ENCODE peak calls at places on chromosomes 6 and 20, in nine cellular contexts. F is psoas muscle; X is IMR-90; P is CD8-positive, alpha-beta T cell; J is adrenal gland; R is hepatocyte; B is heart left ventricle; K is upper lobe of right lung; D is endodermal cell. Z is an unnamed sample.

GRCh38 chr6:19979059-19979458 is 141.9 kb downstream of the ID4 start:
- DNase-seq in F (no peak), X (no peak), P (no peak), J (no peak), R (no peak), B (no peak), K (no peak), D (no peak), Z (no peak)

GRCh38 chr20:38255389-38255788 is 5.1 kb downstream of the KIAA1755 start:
- DNase-seq in F (no peak), X (peak; percentile 59), P (no peak), J (no peak), R (no peak), B (no peak), K (peak; percentile 9), D (no peak), Z (peak; percentile 48)

GRCh38 chr6:52374247-52374646 is 12.3 kb downstream of the PAQR8 start:
- DNase-seq in F (no peak), X (no peak), P (no peak), J (no peak), R (no peak), B (no peak), K (no peak), D (no peak), Z (no peak)

GRCh38 chr6:148443798-148444560 is 101.3 kb downstream of the SASH1 start:
- DNase-seq in F (no peak), X (no peak), P (no peak), J (no peak), R (no peak), B (no peak), K (no peak), D (peak; percentile 49), Z (no peak)

GRCh38 chr20:23587631-23588030 is 18.1 kb downstream of the CST9 start:
- DNase-seq in F (no peak), X (no peak), P (no peak), J (no peak), R (no peak), B (no peak), K (no peak), D (no peak), Z (no peak)

GRCh38 chr6:113464959-113465358 is 392.2 kb upstream of the MARCKS start:
- DNase-seq in F (no peak), X (peak; percentile 85), P (no peak), J (no peak), R (peak; percentile 28), B (no peak), K (no peak), D (no peak), Z (no peak)

GRCh38 chr6:45614488-45615285 is 237.0 kb upstream of the SUPT3H start:
- DNase-seq in F (no peak), X (peak; percentile 38), P (no peak), J (no peak), R (no peak), B (no peak), K (no peak), D (no peak), Z (no peak)

GRCh38 chr6:149963462-149964242 is at the start of gene ULBP1:
- DNase-seq in F (peak; percentile 91), X (peak; percentile 83), P (peak; percentile 44), J (peak; percentile 82), R (peak; percentile 75), B (peak; percentile 89), K (peak; percentile 93), D (peak; percentile 95), Z (peak; percentile 79)

GRCh38 chr20:58824843-58825242 is 25.9 kb downstream of the GNAS-AS1 start:
- DNase-seq in F (no peak), X (no peak), P (no peak), J (no peak), R (no peak), B (no peak), K (no peak), D (no peak), Z (no peak)

GRCh38 chr6:85077098-85077497 is 312.7 kb upstream of the TBX18 start:
- DNase-seq in F (no peak), X (no peak), P (no peak), J (no peak), R (no peak), B (no peak), K (no peak), D (no peak), Z (no peak)

GRCh38 chr6:149925974-149926777 is 3.3 kb upstream of the RAET1G start:
- DNase-seq in F (peak; percentile 91), X (peak; percentile 66), P (peak; percentile 46), J (peak; percentile 95), R (peak; percentile 92), B (peak; percentile 91), K (peak; percentile 93), D (peak; percentile 97), Z (peak; percentile 95)

GRCh38 chr6:136873733-136874132 is 48.4 kb upstream of the SLC35D3 start:
- DNase-seq in F (no peak), X (no peak), P (no peak), J (no peak), R (peak; percentile 6), B (no peak), K (no peak), D (no peak), Z (no peak)

GRCh38 chr6:53437557-53438202 is 88.9 kb upstream of the ELOVL5 start:
- DNase-seq in F (no peak), X (peak; percentile 91), P (peak; percentile 4), J (peak; percentile 41), R (peak; percentile 82), B (no peak), K (no peak), D (peak; percentile 76), Z (peak; percentile 37)

GRCh38 chr20:50335105-50335504 is 144.5 kb downstream of the CEBPB start:
- DNase-seq in F (no peak), X (peak; percentile 31), P (no peak), J (no peak), R (peak; percentile 68), B (no peak), K (no peak), D (peak; percentile 87), Z (peak; percentile 65)

GRCh38 chr6:151288711-151289398 is 49.1 kb downstream of the AKAP12 start:
- DNase-seq in F (no peak), X (no peak), P (no peak), J (no peak), R (no peak), B (no peak), K (no peak), D (no peak), Z (no peak)
- H3K4me1 ChIP-seq in F (no peaks in the 10 kb centered on the region), X (peaks cover 21% of the 10 kb centered on the region), P (peaks cover 11% of the 10 kb centered on the region), J (no peaks in the 10 kb centered on the region), R (peaks cover 8% of the 10 kb centered on the region), B (peaks cover 13% of the 10 kb centered on the region), K (peaks cover 24% of the 10 kb centered on the region), D (peaks cover 9% of the 10 kb centered on the region), Z (peaks cover 31% of the 10 kb centered on the region)

DNA sequence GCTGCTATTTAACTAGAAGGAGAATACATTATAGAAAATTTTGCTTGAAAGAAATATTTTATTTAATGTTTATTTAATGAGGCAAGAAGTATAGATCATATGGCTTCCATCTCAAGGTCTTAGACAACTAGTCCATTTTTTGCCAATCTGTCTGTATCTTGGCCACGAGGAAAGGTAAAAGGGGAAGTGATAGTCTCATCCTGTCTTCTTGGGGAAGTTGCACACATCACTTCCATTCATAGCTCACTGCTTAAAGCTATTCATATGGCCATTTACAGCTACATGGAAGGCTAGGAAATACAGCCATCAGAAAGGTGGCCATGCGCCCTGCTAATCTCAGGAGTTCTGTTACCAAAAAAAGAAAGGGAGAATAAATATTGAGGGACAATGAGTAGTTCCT is 50.8 kb downstream of the METTL24 start:
- DNase-seq in F (no peak), X (no peak), P (no peak), J (no peak), R (no peak), B (no peak), K (no peak), D (no peak), Z (no peak)
- H3K4me1 ChIP-seq in F (no peaks in the 10 kb centered on the region), X (no peaks in the 10 kb centered on the region), P (no peaks in the 10 kb centered on the region), J (no peaks in the 10 kb centered on the region), R (no peaks in the 10 kb centered on the region), B (no peaks in the 10 kb centered on the region), K (no peaks in the 10 kb centered on the region), D (no peaks in the 10 kb centered on the region), Z (no peaks in the 10 kb centered on the region)

DNA sequence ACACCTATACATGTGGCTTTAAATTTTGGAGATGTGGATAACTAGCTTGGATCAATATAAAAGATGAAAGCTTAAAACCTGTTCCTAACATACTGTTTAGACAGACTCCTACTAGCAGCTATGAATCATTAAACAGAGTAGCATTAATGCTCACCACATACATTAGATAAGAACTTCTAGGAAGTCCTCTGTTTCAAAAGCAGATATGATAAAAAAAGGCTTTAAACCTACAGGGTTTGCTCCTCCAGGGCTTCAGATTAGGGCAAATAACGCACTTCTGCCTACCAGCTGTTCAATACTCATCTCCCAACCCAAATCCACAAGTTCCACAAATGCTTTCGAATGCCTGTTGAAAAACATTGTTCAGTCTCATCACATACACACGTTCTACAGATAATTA is 1.5 kb downstream of the REPS1 start:
- DNase-seq in F (no peak), X (peak; percentile 60), P (no peak), J (no peak), R (no peak), B (no peak), K (no peak), D (no peak), Z (no peak)
- H3K4me1 ChIP-seq in F (peaks cover 20% of the 10 kb centered on the region), X (peaks cover 2% of the 10 kb centered on the region), P (peaks cover 47% of the 10 kb centered on the region), J (peaks cover 49% of the 10 kb centered on the region), R (peaks cover 27% of the 10 kb centered on the region), B (peaks cover 15% of the 10 kb centered on the region), K (peaks cover 38% of the 10 kb centered on the region), D (peaks cover 3% of the 10 kb centered on the region), Z (peaks cover 18% of the 10 kb centered on the region)

GRCh38 chr6:143540192-143540591 is 28.7 kb upstream of the FUCA2 start:
- DNase-seq in F (no peak), X (no peak), P (no peak), J (no peak), R (no peak), B (no peak), K (no peak), D (no peak), Z (no peak)
- H3K4me1 ChIP-seq in F (no peaks in the 10 kb centered on the region), X (peaks cover 4% of the 10 kb centered on the region), P (peaks cover 8% of the 10 kb centered on the region), J (peaks cover 6% of the 10 kb centered on the region), R (peaks cover 30% of the 10 kb centered on the region), B (no peaks in the 10 kb centered on the region), K (peaks cover 10% of the 10 kb centered on the region), D (peaks cover 24% of the 10 kb centered on the region), Z (no peaks in the 10 kb centered on the region)

GRCh38 chr6:119241540-119242309 is 107.8 kb downstream of the MAN1A1 start:
- DNase-seq in F (no peak), X (no peak), P (no peak), J (no peak), R (no peak), B (no peak), K (no peak), D (no peak), Z (no peak)
- H3K4me1 ChIP-seq in F (no peaks in the 10 kb centered on the region), X (peaks cover 4% of the 10 kb centered on the region), P (no peaks in the 10 kb centered on the region), J (peaks cover 11% of the 10 kb centered on the region), R (peaks cover 8% of the 10 kb centered on the region), B (no peaks in the 10 kb centered on the region), K (peaks cover 12% of the 10 kb centered on the region), D (peaks cover 3% of the 10 kb centered on the region), Z (peaks cover 17% of the 10 kb centered on the region)